ENCODE peak calls at places on chromosomes 12 and 14, in seven cellular contexts. V, F, E, J, O, M and T are unnamed samples.

GRCh38 chr12:120238839-120239445 is 26.6 kb downstream of the PXN start:
- DNase-seq in O (no peak), E (no peak), M (peak), J (no peak), V (no peak), F (no peak), T (no peak)

GRCh38 chr14:99924379-99924778 is 131.2 kb downstream of the EML1 start:
- DNase-seq in O (no peak), J (no peak), V (no peak), M (no peak), F (no peak), E (no peak), T (no peak)

GRCh38 chr14:91233936-91234790 is 10.3 kb downstream of the GPR68 start:
- DNase-seq in F (no peak), O (no peak), M (no peak), V (no peak), J (no peak), E (no peak), T (no peak)

GRCh38 chr12:124500232-124501079 is 67.0 kb downstream of the NCOR2 start:
- DNase-seq in E (no peak), M (no peak), F (no peak), J (peak), O (peak), V (no peak), T (no peak)

GRCh38 chr12:28517101-28517500 is 326.8 kb downstream of the CCDC91 start:
- DNase-seq in E (no peak), J (no peak), O (no peak), F (no peak), V (no peak), M (no peak), T (no peak)

GRCh38 chr14:74400328-74400727 is 25.7 kb downstream of the SYNDIG1L start:
- DNase-seq in F (no peak), O (no peak), J (peak), V (no peak), E (peak), M (no peak), T (no peak)

GRCh38 chr14:58637391-58638230 is at the start of gene DACT1:
- DNase-seq in M (no peak), E (peak), J (no peak), O (no peak), V (peak), F (peak), T (peak)

GRCh38 chr12:56634242-56634836 is 4.2 kb upstream of the BAZ2A start:
- DNase-seq in O (peak), E (peak), M (no peak), J (peak), V (no peak), F (peak), T (no peak)

GRCh38 chr12:87952850-87953249 is 76.4 kb downstream of the C12orf50 start:
- DNase-seq in E (no peak), F (no peak), M (no peak), O (no peak), V (no peak), J (no peak), T (no peak)

GRCh38 chr14:24848427-24848826 is 201.5 kb downstream of the STXBP6 start:
- DNase-seq in J (no peak), F (no peak), M (peak), V (no peak), O (no peak), E (no peak), T (no peak)

GRCh38 chr12:76085159-76085868 is 829 bp upstream of the NAP1L1 start:
- DNase-seq in E (no peak), O (peak), M (no peak), J (no peak), F (no peak), V (peak), T (no peak)

GRCh38 chr14:80973918-80974317 is 18.5 kb downstream of the TSHR start:
- DNase-seq in O (peak), F (no peak), V (no peak), M (no peak), J (no peak), E (no peak), T (no peak)

GRCh38 chr14:53523226-53523625 is 370.1 kb upstream of the DDHD1 start:
- DNase-seq in M (no peak), O (no peak), J (no peak), F (no peak), V (no peak), E (no peak), T (no peak)

GRCh38 chr14:104805326-104805678 is 4.4 kb downstream of the ZBTB42 start:
- DNase-seq in O (peak), E (peak), F (peak), M (peak), J (no peak), V (no peak), T (peak)

GRCh38 chr14:23631702-23632460 is 4.3 kb upstream of the DHRS2 start:
- DNase-seq in M (peak), O (peak), J (no peak), V (peak), E (peak), F (peak), T (peak)

GRCh38 chr12:22672951-22673350 is 48.0 kb downstream of the ETNK1 start:
- DNase-seq in V (no peak), O (no peak), J (no peak), E (no peak), M (peak), F (no peak), T (no peak)

GRCh38 chr14:93903342-93904184 is 23.6 kb upstream of the FAM181A start:
- DNase-seq in M (no peak), V (no peak), J (no peak), E (peak), O (peak), F (peak), T (peak)

GRCh38 chr12:109308534-109309440 is at the start of gene FOXN4:
- DNase-seq in J (no peak), M (no peak), V (no peak), E (no peak), O (no peak), F (peak), T (no peak)

GRCh38 chr14:81565441-81566290 is 32.0 kb upstream of the SEL1L start:
- DNase-seq in F (peak), M (no peak), E (peak), J (no peak), O (peak), V (no peak), T (no peak)